ENCODE peak calls at places on chromosome 17, in seven cellular contexts. One of them, this sample, is unnamed.
A peak's percentile ranks its signal among the peaks of the same experiment; 100 is the strongest.

GRCh38 chr17:12320286-12320685 is 299.6 kb downstream of the MAP2K4 start:
- DNase-seq in fibroblast of pulmonary artery: no peak
- DNase-seq in cardiac fibroblast: no peak
- DNase-seq in effector CD4-positive, alpha-beta T cell: no peak
- DNase-seq in activated naive CD8-positive, alpha-beta T cell treated with anti-CD3 and anti-CD28 coated beads, Interleukin-2, amount 50 U/mL, for 24 hours: no peak
- DNase-seq in T-helper 1 cell: no peak
- DNase-seq in HT1080: peak; percentile 57
- DNase-seq in this sample: no peak

GRCh38 chr17:77836557-77837041 is 121.9 kb upstream of the TNRC6C start:
- DNase-seq in fibroblast of pulmonary artery: peak; percentile 58
- DNase-seq in cardiac fibroblast: peak; percentile 42
- DNase-seq in effector CD4-positive, alpha-beta T cell: peak; percentile 14
- DNase-seq in activated naive CD8-positive, alpha-beta T cell treated with anti-CD3 and anti-CD28 coated beads, Interleukin-2, amount 50 U/mL, for 24 hours: no peak
- DNase-seq in T-helper 1 cell: no peak
- DNase-seq in HT1080: peak; percentile 62
- DNase-seq in this sample: no peak

GRCh38 chr17:68291836-68292688 is 767 bp downstream of the ARSG start:
- DNase-seq in fibroblast of pulmonary artery: peak; percentile 63
- DNase-seq in cardiac fibroblast: peak; percentile 60
- DNase-seq in effector CD4-positive, alpha-beta T cell: peak; percentile 88
- DNase-seq in activated naive CD8-positive, alpha-beta T cell treated with anti-CD3 and anti-CD28 coated beads, Interleukin-2, amount 50 U/mL, for 24 hours: peak; percentile 86
- DNase-seq in T-helper 1 cell: peak; percentile 90
- DNase-seq in HT1080: peak; percentile 78
- DNase-seq in this sample: peak; percentile 95

GRCh38 chr17:45147102-45147580 is 1.1 kb upstream of the HEXIM1 start:
- DNase-seq in fibroblast of pulmonary artery: no peak
- DNase-seq in cardiac fibroblast: no peak
- DNase-seq in effector CD4-positive, alpha-beta T cell: no peak
- DNase-seq in activated naive CD8-positive, alpha-beta T cell treated with anti-CD3 and anti-CD28 coated beads, Interleukin-2, amount 50 U/mL, for 24 hours: no peak
- DNase-seq in T-helper 1 cell: peak; percentile 66
- DNase-seq in HT1080: no peak
- DNase-seq in this sample: peak; percentile 75

GRCh38 chr17:68054296-68054900 is 18.9 kb downstream of the KPNA2 start:
- DNase-seq in fibroblast of pulmonary artery: peak; percentile 85
- DNase-seq in cardiac fibroblast: peak; percentile 85
- DNase-seq in effector CD4-positive, alpha-beta T cell: no peak
- DNase-seq in activated naive CD8-positive, alpha-beta T cell treated with anti-CD3 and anti-CD28 coated beads, Interleukin-2, amount 50 U/mL, for 24 hours: no peak
- DNase-seq in T-helper 1 cell: no peak
- DNase-seq in HT1080: no peak
- DNase-seq in this sample: no peak

GRCh38 chr17:48488548-48489106 is 42.2 kb downstream of the HOXB1 start:
- DNase-seq in fibroblast of pulmonary artery: no peak
- DNase-seq in cardiac fibroblast: no peak
- DNase-seq in effector CD4-positive, alpha-beta T cell: no peak
- DNase-seq in activated naive CD8-positive, alpha-beta T cell treated with anti-CD3 and anti-CD28 coated beads, Interleukin-2, amount 50 U/mL, for 24 hours: no peak
- DNase-seq in T-helper 1 cell: no peak
- DNase-seq in HT1080: peak; percentile 28
- DNase-seq in this sample: no peak

GRCh38 chr17:1762233-1762905 is 509 bp downstream of the SERPINF1 start:
- DNase-seq in fibroblast of pulmonary artery: peak; percentile 54
- DNase-seq in cardiac fibroblast: peak; percentile 72
- DNase-seq in effector CD4-positive, alpha-beta T cell: no peak
- DNase-seq in activated naive CD8-positive, alpha-beta T cell treated with anti-CD3 and anti-CD28 coated beads, Interleukin-2, amount 50 U/mL, for 24 hours: no peak
- DNase-seq in T-helper 1 cell: no peak
- DNase-seq in HT1080: no peak
- DNase-seq in this sample: no peak

GRCh38 chr17:81039854-81040758 is 5.2 kb downstream of the BAIAP2 start:
- DNase-seq in fibroblast of pulmonary artery: peak; percentile 62
- DNase-seq in cardiac fibroblast: peak; percentile 64
- DNase-seq in effector CD4-positive, alpha-beta T cell: no peak
- DNase-seq in activated naive CD8-positive, alpha-beta T cell treated with anti-CD3 and anti-CD28 coated beads, Interleukin-2, amount 50 U/mL, for 24 hours: no peak
- DNase-seq in T-helper 1 cell: no peak
- DNase-seq in HT1080: peak; percentile 71
- DNase-seq in this sample: no peak

GRCh38 chr17:82129095-82129494 is 31.1 kb upstream of the FASN start:
- DNase-seq in fibroblast of pulmonary artery: no peak
- DNase-seq in cardiac fibroblast: no peak
- DNase-seq in effector CD4-positive, alpha-beta T cell: no peak
- DNase-seq in activated naive CD8-positive, alpha-beta T cell treated with anti-CD3 and anti-CD28 coated beads, Interleukin-2, amount 50 U/mL, for 24 hours: no peak
- DNase-seq in T-helper 1 cell: no peak
- DNase-seq in HT1080: no peak
- DNase-seq in this sample: no peak

GRCh38 chr17:78719630-78720298 is 62.3 kb downstream of the CYTH1 start:
- DNase-seq in fibroblast of pulmonary artery: no peak
- DNase-seq in cardiac fibroblast: no peak
- DNase-seq in effector CD4-positive, alpha-beta T cell: no peak
- DNase-seq in activated naive CD8-positive, alpha-beta T cell treated with anti-CD3 and anti-CD28 coated beads, Interleukin-2, amount 50 U/mL, for 24 hours: no peak
- DNase-seq in T-helper 1 cell: no peak
- DNase-seq in HT1080: no peak
- DNase-seq in this sample: no peak

GRCh38 chr17:76248013-76248782 is 7.9 kb upstream of the RNF157 start:
- DNase-seq in fibroblast of pulmonary artery: no peak
- DNase-seq in cardiac fibroblast: no peak
- DNase-seq in effector CD4-positive, alpha-beta T cell: no peak
- DNase-seq in activated naive CD8-positive, alpha-beta T cell treated with anti-CD3 and anti-CD28 coated beads, Interleukin-2, amount 50 U/mL, for 24 hours: no peak
- DNase-seq in T-helper 1 cell: no peak
- DNase-seq in HT1080: no peak
- DNase-seq in this sample: no peak

GRCh38 chr17:82872591-82873520 is 33.0 kb upstream of the ZNF750 start:
- DNase-seq in fibroblast of pulmonary artery: no peak
- DNase-seq in cardiac fibroblast: no peak
- DNase-seq in effector CD4-positive, alpha-beta T cell: no peak
- DNase-seq in activated naive CD8-positive, alpha-beta T cell treated with anti-CD3 and anti-CD28 coated beads, Interleukin-2, amount 50 U/mL, for 24 hours: no peak
- DNase-seq in T-helper 1 cell: no peak
- DNase-seq in HT1080: no peak
- DNase-seq in this sample: no peak

GRCh38 chr17:48704521-48704920 is 17.8 kb downstream of the PRAC1 start:
- DNase-seq in fibroblast of pulmonary artery: no peak
- DNase-seq in cardiac fibroblast: no peak
- DNase-seq in effector CD4-positive, alpha-beta T cell: no peak
- DNase-seq in activated naive CD8-positive, alpha-beta T cell treated with anti-CD3 and anti-CD28 coated beads, Interleukin-2, amount 50 U/mL, for 24 hours: no peak
- DNase-seq in T-helper 1 cell: no peak
- DNase-seq in HT1080: no peak
- DNase-seq in this sample: no peak

GRCh38 chr17:73791121-73791520 is 146.9 kb upstream of the SDK2 start:
- DNase-seq in fibroblast of pulmonary artery: no peak
- DNase-seq in cardiac fibroblast: no peak
- DNase-seq in effector CD4-positive, alpha-beta T cell: no peak
- DNase-seq in activated naive CD8-positive, alpha-beta T cell treated with anti-CD3 and anti-CD28 coated beads, Interleukin-2, amount 50 U/mL, for 24 hours: no peak
- DNase-seq in T-helper 1 cell: no peak
- DNase-seq in HT1080: no peak
- DNase-seq in this sample: peak; percentile 70

GRCh38 chr17:58605986-58606385 is 85.9 kb downstream of the TEX14 start:
- DNase-seq in fibroblast of pulmonary artery: no peak
- DNase-seq in cardiac fibroblast: no peak
- DNase-seq in effector CD4-positive, alpha-beta T cell: no peak
- DNase-seq in activated naive CD8-positive, alpha-beta T cell treated with anti-CD3 and anti-CD28 coated beads, Interleukin-2, amount 50 U/mL, for 24 hours: no peak
- DNase-seq in T-helper 1 cell: no peak
- DNase-seq in HT1080: no peak
- DNase-seq in this sample: no peak

GRCh38 chr17:73137376-73137775 is 27.4 kb upstream of the SSTR2 start:
- DNase-seq in fibroblast of pulmonary artery: no peak
- DNase-seq in cardiac fibroblast: no peak
- DNase-seq in effector CD4-positive, alpha-beta T cell: no peak
- DNase-seq in activated naive CD8-positive, alpha-beta T cell treated with anti-CD3 and anti-CD28 coated beads, Interleukin-2, amount 50 U/mL, for 24 hours: no peak
- DNase-seq in T-helper 1 cell: no peak
- DNase-seq in HT1080: no peak
- DNase-seq in this sample: no peak

GRCh38 chr17:27950995-27951394 is 57.8 kb upstream of the LYRM9 start:
- DNase-seq in fibroblast of pulmonary artery: no peak
- DNase-seq in cardiac fibroblast: no peak
- DNase-seq in effector CD4-positive, alpha-beta T cell: no peak
- DNase-seq in activated naive CD8-positive, alpha-beta T cell treated with anti-CD3 and anti-CD28 coated beads, Interleukin-2, amount 50 U/mL, for 24 hours: no peak
- DNase-seq in T-helper 1 cell: no peak
- DNase-seq in HT1080: no peak
- DNase-seq in this sample: no peak

GRCh38 chr17:42111265-42111636 is 1.3 kb downstream of the DHX58 start:
- DNase-seq in fibroblast of pulmonary artery: no peak
- DNase-seq in cardiac fibroblast: no peak
- DNase-seq in effector CD4-positive, alpha-beta T cell: no peak
- DNase-seq in activated naive CD8-positive, alpha-beta T cell treated with anti-CD3 and anti-CD28 coated beads, Interleukin-2, amount 50 U/mL, for 24 hours: no peak
- DNase-seq in T-helper 1 cell: no peak
- DNase-seq in HT1080: no peak
- DNase-seq in this sample: no peak

GRCh38 chr17:33012522-33013033 is 20.9 kb downstream of the SPACA3 start:
- DNase-seq in fibroblast of pulmonary artery: peak; percentile 87
- DNase-seq in cardiac fibroblast: peak; percentile 77
- DNase-seq in effector CD4-positive, alpha-beta T cell: no peak
- DNase-seq in activated naive CD8-positive, alpha-beta T cell treated with anti-CD3 and anti-CD28 coated beads, Interleukin-2, amount 50 U/mL, for 24 hours: no peak
- DNase-seq in T-helper 1 cell: no peak
- DNase-seq in HT1080: peak; percentile 84
- DNase-seq in this sample: no peak

GRCh38 chr17:72572604-72573491 is 452.0 kb downstream of the SOX9 start:
- DNase-seq in fibroblast of pulmonary artery: no peak
- DNase-seq in cardiac fibroblast: no peak
- DNase-seq in effector CD4-positive, alpha-beta T cell: no peak
- DNase-seq in activated naive CD8-positive, alpha-beta T cell treated with anti-CD3 and anti-CD28 coated beads, Interleukin-2, amount 50 U/mL, for 24 hours: no peak
- DNase-seq in T-helper 1 cell: no peak
- DNase-seq in HT1080: no peak
- DNase-seq in this sample: no peak

GRCh38 chr17:63946440-63947363 is 14.6 kb upstream of the CD79B start:
- DNase-seq in fibroblast of pulmonary artery: peak; percentile 41
- DNase-seq in cardiac fibroblast: peak; percentile 41
- DNase-seq in effector CD4-positive, alpha-beta T cell: peak; percentile 52
- DNase-seq in activated naive CD8-positive, alpha-beta T cell treated with anti-CD3 and anti-CD28 coated beads, Interleukin-2, amount 50 U/mL, for 24 hours: peak; percentile 73
- DNase-seq in T-helper 1 cell: peak; percentile 52
- DNase-seq in HT1080: no peak
- DNase-seq in this sample: peak; percentile 87